ENCODE peak calls at places on chromosomes 2 and 18, in five cellular contexts. One of them, this sample, is unnamed.

GRCh38 chr2:26401739-26402541 is at the start of gene DRC1:
- DNase-seq in RWPE1: peak
- DNase-seq in retina: peak
- DNase-seq in naive thymus-derived CD8-positive, alpha-beta T cell: no peak
- DNase-seq in mammary epithelial cell: peak
- DNase-seq in this sample: no peak

GRCh38 chr2:61720911-61721310 is 132.9 kb downstream of the FAM161A start:
- DNase-seq in retina: no peak
- DNase-seq in naive thymus-derived CD8-positive, alpha-beta T cell: no peak
- DNase-seq in RWPE1: peak
- DNase-seq in mammary epithelial cell: peak
- DNase-seq in this sample: no peak

GRCh38 chr18:37442477-37442876 is 123.1 kb downstream of the CELF4 start:
- DNase-seq in RWPE1: no peak
- DNase-seq in naive thymus-derived CD8-positive, alpha-beta T cell: no peak
- DNase-seq in mammary epithelial cell: no peak
- DNase-seq in retina: no peak
- DNase-seq in this sample: no peak

GRCh38 chr2:99695856-99696255 is 206.0 kb upstream of the REV1 start:
- DNase-seq in retina: no peak
- DNase-seq in naive thymus-derived CD8-positive, alpha-beta T cell: no peak
- DNase-seq in mammary epithelial cell: no peak
- DNase-seq in RWPE1: no peak
- DNase-seq in this sample: no peak

GRCh38 chr18:74457043-74457742 is at the start of gene DIPK1C:
- DNase-seq in mammary epithelial cell: no peak
- DNase-seq in retina: peak
- DNase-seq in naive thymus-derived CD8-positive, alpha-beta T cell: no peak
- DNase-seq in RWPE1: no peak
- DNase-seq in this sample: no peak

GRCh38 chr2:18741888-18742287 is 152.5 kb upstream of the NT5C1B start:
- DNase-seq in mammary epithelial cell: no peak
- DNase-seq in naive thymus-derived CD8-positive, alpha-beta T cell: no peak
- DNase-seq in retina: no peak
- DNase-seq in RWPE1: no peak
- DNase-seq in this sample: no peak

GRCh38 chr2:121707920-121708361 is 28.7 kb downstream of the NIFK start:
- DNase-seq in mammary epithelial cell: peak
- DNase-seq in naive thymus-derived CD8-positive, alpha-beta T cell: no peak
- DNase-seq in RWPE1: no peak
- DNase-seq in retina: no peak
- DNase-seq in this sample: no peak

GRCh38 chr2:144265654-144266053 is 254.3 kb downstream of the ZEB2 start:
- DNase-seq in mammary epithelial cell: no peak
- DNase-seq in naive thymus-derived CD8-positive, alpha-beta T cell: no peak
- DNase-seq in RWPE1: no peak
- DNase-seq in retina: no peak
- DNase-seq in this sample: no peak

GRCh38 chr18:29028560-29028959 is 851.6 kb upstream of the CDH2 start:
- DNase-seq in mammary epithelial cell: no peak
- DNase-seq in naive thymus-derived CD8-positive, alpha-beta T cell: no peak
- DNase-seq in RWPE1: no peak
- DNase-seq in retina: no peak
- DNase-seq in this sample: no peak

GRCh38 chr2:10201201-10201600 is 78.7 kb downstream of the RRM2 start:
- DNase-seq in retina: no peak
- DNase-seq in naive thymus-derived CD8-positive, alpha-beta T cell: no peak
- DNase-seq in mammary epithelial cell: no peak
- DNase-seq in RWPE1: no peak
- DNase-seq in this sample: no peak

GRCh38 chr18:31835528-31836138 is 75.0 kb upstream of the SLC25A52 start:
- DNase-seq in naive thymus-derived CD8-positive, alpha-beta T cell: no peak
- DNase-seq in retina: no peak
- DNase-seq in mammary epithelial cell: peak
- DNase-seq in RWPE1: no peak
- DNase-seq in this sample: no peak

GRCh38 chr2:219119422-219120043 is 41.1 kb downstream of the NHEJ1 start:
- DNase-seq in naive thymus-derived CD8-positive, alpha-beta T cell: peak
- DNase-seq in mammary epithelial cell: peak
- DNase-seq in retina: peak
- DNase-seq in RWPE1: peak
- DNase-seq in this sample: peak

GRCh38 chr2:8576525-8577157 is 105.2 kb upstream of the ID2 start:
- DNase-seq in mammary epithelial cell: no peak
- DNase-seq in retina: no peak
- DNase-seq in naive thymus-derived CD8-positive, alpha-beta T cell: no peak
- DNase-seq in RWPE1: no peak
- DNase-seq in this sample: no peak

GRCh38 chr2:112640800-112641675 is 4.7 kb upstream of the SLC20A1 start:
- DNase-seq in naive thymus-derived CD8-positive, alpha-beta T cell: no peak
- DNase-seq in RWPE1: peak
- DNase-seq in mammary epithelial cell: peak
- DNase-seq in retina: no peak
- DNase-seq in this sample: no peak

GRCh38 chr2:237692601-237693079 is 65.3 kb downstream of the LRRFIP1 start:
- DNase-seq in retina: peak
- DNase-seq in naive thymus-derived CD8-positive, alpha-beta T cell: no peak
- DNase-seq in RWPE1: no peak
- DNase-seq in mammary epithelial cell: no peak
- DNase-seq in this sample: no peak

GRCh38 chr18:10410472-10411300 is 43.7 kb upstream of the APCDD1 start:
- DNase-seq in mammary epithelial cell: peak
- DNase-seq in retina: no peak
- DNase-seq in naive thymus-derived CD8-positive, alpha-beta T cell: no peak
- DNase-seq in RWPE1: no peak
- DNase-seq in this sample: no peak